ENCODE peak calls at places on chromosomes 12 and 14, in four cellular contexts. Y, G, M and P are unnamed samples.

GRCh38 chr14:103576371-103577024 is 13.7 kb downstream of the COA8 start:
- DNase-seq in Y (peak), G (no peak), M (no peak), P (no peak)

GRCh38 chr12:13661005-13661887 is 320.2 kb downstream of the GRIN2B start:
- DNase-seq in Y (peak), G (peak), M (peak), P (no peak)

GRCh38 chr12:124456652-124457152 is 110.7 kb downstream of the NCOR2 start:
- DNase-seq in Y (no peak), G (peak), M (no peak), P (peak)

GRCh38 chr12:102503056-102503681 is 22.8 kb upstream of the IGF1 start:
- DNase-seq in Y (no peak), G (no peak), M (no peak), P (no peak)

GRCh38 chr14:100887728-100888335 is 15.7 kb downstream of the RTL1 start:
- DNase-seq in Y (no peak), G (no peak), M (no peak), P (no peak)

GRCh38 chr12:123748171-123748570 is 13.9 kb upstream of the DNAH10 start:
- DNase-seq in Y (no peak), G (no peak), M (no peak), P (no peak)

GRCh38 chr12:107127482-107128185 is 34.3 kb upstream of the CRY1 start:
- DNase-seq in Y (no peak), G (no peak), M (no peak), P (no peak)

GRCh38 chr14:33070474-33070873 is 131.8 kb downstream of the NPAS3 start:
- DNase-seq in Y (no peak), G (no peak), M (no peak), P (no peak)

GRCh38 chr12:116520801-116521471 is 38.2 kb upstream of the MAP1LC3B2 start:
- DNase-seq in Y (no peak), G (no peak), M (no peak), P (no peak)

GRCh38 chr12:55742719-55743130 is at the start of gene GDF11:
- DNase-seq in Y (peak), G (peak), M (peak), P (no peak)

GRCh38 chr12:29562167-29562776 is 64.8 kb upstream of the OVCH1 start:
- DNase-seq in Y (no peak), G (no peak), M (no peak), P (no peak)

GRCh38 chr12:45309826-45310626 is 94.1 kb downstream of the ANO6 start:
- DNase-seq in Y (no peak), G (no peak), M (no peak), P (no peak)

GRCh38 chr14:41295734-41296133 is 310.9 kb upstream of the LRFN5 start:
- DNase-seq in Y (no peak), G (no peak), M (no peak), P (no peak)

GRCh38 chr12:104603545-104603973 is 146.8 kb downstream of the CHST11 start:
- DNase-seq in Y (peak), G (no peak), M (no peak), P (no peak)

GRCh38 chr12:127342861-127343260 is 924.1 kb upstream of the TMEM132C start:
- DNase-seq in Y (peak), G (no peak), M (no peak), P (no peak)

GRCh38 chr12:5716221-5716620 is 228.8 kb downstream of the ANO2 start:
- DNase-seq in Y (no peak), G (no peak), M (no peak), P (no peak)

GRCh38 chr12:110937104-110937641 is 16.8 kb upstream of the MYL2 start:
- DNase-seq in Y (peak), G (peak), M (peak), P (no peak)

GRCh38 chr12:95857151-95857550 is 1.6 kb upstream of the SNRPF start:
- DNase-seq in Y (no peak), G (no peak), M (no peak), P (no peak)

GRCh38 chr12:52952082-52952801 is 3.3 kb downstream of the KRT18 start:
- DNase-seq in Y (peak), G (no peak), M (peak), P (no peak)

GRCh38 chr14:32596390-32596789 is 267.3 kb downstream of the AKAP6 start:
- DNase-seq in Y (peak), G (no peak), M (no peak), P (no peak)

GRCh38 chr12:570237-570925 is 92.9 kb downstream of the NINJ2 start:
- DNase-seq in Y (peak), G (no peak), M (peak), P (no peak)

GRCh38 chr14:69151458-69152180 is 1.3 kb downstream of the DCAF5 start:
- DNase-seq in Y (peak), G (peak), M (peak), P (no peak)

GRCh38 chr12:111757361-111758119 is 9.2 kb upstream of the ALDH2 start:
- DNase-seq in Y (no peak), G (no peak), M (no peak), P (no peak)

GRCh38 chr14:100345711-100346110 is 22.6 kb downstream of the SLC25A47 start:
- DNase-seq in Y (no peak), G (no peak), M (no peak), P (no peak)

GRCh38 chr14:68236525-68236924 is 416.9 kb downstream of the RAD51B start:
- DNase-seq in Y (no peak), G (no peak), M (no peak), P (no peak)

GRCh38 chr14:81211844-81212243 is 8.9 kb downstream of the GTF2A1 start:
- DNase-seq in Y (peak), G (peak), M (no peak), P (no peak)
- TF ChIP-seq CTCF in Y (peak), G (peak), M (no peak), P (peak)

GRCh38 chr12:40903040-40903439 is 210.8 kb downstream of the CNTN1 start:
- DNase-seq in Y (no peak), G (no peak), M (no peak), P (no peak)

GRCh38 chr12:40911676-40912075 is 219.4 kb downstream of the CNTN1 start:
- DNase-seq in Y (peak), G (no peak), M (no peak), P (no peak)

GRCh38 chr12:40907115-40907521 is 214.9 kb downstream of the CNTN1 start:
- DNase-seq in Y (peak), G (no peak), M (no peak), P (peak)
- H3K4me3 ChIP-seq in Y (no peak), G (no peak), M (no peak), P (no peak)

GRCh38 chr14:89342049-89342448 is 75.0 kb downstream of the FOXN3 start:
- DNase-seq in Y (no peak), G (no peak), M (no peak), P (no peak)
- TF ChIP-seq CTCF in Y (no peak), G (no peak), M (no peak), P (no peak)

GRCh38 chr14:76154539-76155126 is 2.9 kb downstream of the GPATCH2L start:
- DNase-seq in Y (no peak), G (no peak), M (no peak), P (no peak)
- H3K4me3 ChIP-seq in Y (peak), G (no peak), M (no peak), P (no peak)

GRCh38 chr12:49707812-49708147 is 575 bp upstream of the FMNL3 start:
- DNase-seq in Y (no peak), G (no peak), M (no peak), P (no peak)
- TF ChIP-seq CTCF in Y (no peak), G (no peak), M (no peak), P (no peak)

GRCh38 chr12:42447371-42447786 is 121.4 kb downstream of the PPHLN1 start:
- DNase-seq in Y (no peak), G (no peak), M (no peak), P (no peak)

GRCh38 chr12:42445891-42446290 is 119.9 kb downstream of the PPHLN1 start:
- DNase-seq in Y (no peak), G (no peak), M (no peak), P (no peak)

GRCh38 chr12:42444192-42444943 is 118.4 kb downstream of the PPHLN1 start:
- DNase-seq in Y (no peak), G (no peak), M (no peak), P (no peak)

GRCh38 chr12:42448841-42449240 is 122.9 kb downstream of the PPHLN1 start:
- DNase-seq in Y (no peak), G (no peak), M (no peak), P (no peak)

GRCh38 chr12:42446761-42447160 is 120.8 kb downstream of the PPHLN1 start:
- DNase-seq in Y (no peak), G (no peak), M (no peak), P (no peak)
- H3K4me3 ChIP-seq in Y (no peak), G (no peak), M (no peak), P (no peak)

DNA sequence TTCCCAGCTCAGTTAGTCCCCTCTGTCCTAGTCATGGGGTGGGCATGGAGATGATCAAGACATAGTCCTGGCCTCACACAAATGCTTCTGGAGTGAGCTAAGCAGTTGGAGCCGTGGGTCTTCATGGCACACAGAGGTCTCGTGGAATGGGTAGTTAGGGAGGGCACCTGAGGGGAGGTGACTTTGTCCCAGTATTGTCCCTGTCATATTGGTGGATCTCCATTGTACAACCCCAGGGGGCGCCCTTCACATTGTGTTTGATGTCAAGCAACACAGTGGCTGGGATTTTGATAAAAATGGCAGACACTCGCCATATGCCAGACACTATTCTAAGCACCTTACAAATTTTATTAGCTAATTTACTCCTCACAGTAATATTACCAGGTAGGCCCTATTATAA is 175.4 kb upstream of the LHX5 start:
- DNase-seq in Y (no peak), G (no peak), M (no peak), P (no peak)
- TF ChIP-seq CTCF in Y (peak), G (no peak), M (peak), P (peak)

DNA sequence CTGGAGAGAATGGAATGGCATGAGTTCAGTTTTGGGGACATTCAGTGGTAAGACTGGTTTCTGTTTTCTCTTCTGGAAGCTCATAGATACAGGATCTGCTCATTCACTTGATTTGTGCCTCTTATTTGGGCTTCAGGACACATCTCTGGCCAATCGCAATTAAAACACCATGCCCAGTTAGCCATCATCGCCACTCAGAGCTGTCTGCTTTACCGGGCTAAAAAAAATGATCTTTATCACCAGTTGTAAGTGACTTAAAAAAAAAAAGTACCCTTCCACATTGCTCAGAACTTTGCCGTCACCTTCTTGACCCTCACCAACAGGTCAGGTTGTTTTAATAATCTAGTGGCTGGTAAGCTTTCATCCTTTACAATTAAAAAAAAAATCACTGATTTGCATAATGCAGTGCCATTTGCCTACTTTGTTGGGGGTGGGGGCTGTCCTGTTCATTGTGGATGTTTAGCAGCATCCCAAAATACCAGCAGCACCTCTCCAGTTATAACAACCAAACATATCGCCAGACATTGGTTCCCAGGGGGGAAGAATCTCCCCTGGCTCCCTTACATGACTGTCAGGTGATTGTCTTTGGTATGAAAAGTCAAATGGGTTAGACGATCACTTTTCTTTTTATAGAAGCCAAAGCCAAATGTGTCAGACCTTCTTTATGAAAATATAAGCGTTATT is 150.1 kb downstream of the PRKCH start:
- DNase-seq in Y (no peak), G (no peak), M (no peak), P (no peak)
- H3K4me3 ChIP-seq in Y (peak), G (peak), M (no peak), P (peak)

GRCh38 chr14:65170768-65171251 is 68.5 kb upstream of the MAX start:
- DNase-seq in Y (peak), G (no peak), M (no peak), P (no peak)
- TF ChIP-seq CTCF in Y (peak), G (no peak), M (no peak), P (peak)

GRCh38 chr14:53954551-53955233 is 1.9 kb downstream of the BMP4 start:
- DNase-seq in Y (peak), G (no peak), M (no peak), P (no peak)
- H3K4me3 ChIP-seq in Y (peak), G (peak), M (no peak), P (peak)